ENCODE peak calls at places on chromosomes 6 and 20, in five cellular contexts. M is heart right ventricle, P is thoracic aorta, E is fibroblast of lung, J is Peyer's patch. R is an unnamed sample.

GRCh38 chr6:112786801-112787200 is 439.7 kb downstream of the RFPL4B start:
- DNase-seq in M (no peak), P (no peak), E (peak; percentile 41), J (no peak), R (no peak)

GRCh38 chr20:44026932-44027685 is 112.5 kb downstream of the TOX2 start:
- DNase-seq in M (no peak), P (no peak), E (no peak), J (no peak), R (no peak)

GRCh38 chr6:150202404-150202803 is 59.6 kb downstream of the PPP1R14C start:
- DNase-seq in M (no peak), P (no peak), E (peak; percentile 59), J (peak; percentile 75), R (no peak)

GRCh38 chr20:38863024-38863851 is 57.7 kb downstream of the PPP1R16B start:
- DNase-seq in M (no peak), P (no peak), E (no peak), J (no peak), R (no peak)

GRCh38 chr20:1001981-1002681 is at the start of gene RSPO4:
- DNase-seq in M (no peak), P (no peak), E (no peak), J (no peak), R (no peak)

GRCh38 chr6:81636930-81637568 is 115.4 kb downstream of the TENT5A start:
- DNase-seq in M (no peak), P (no peak), E (no peak), J (no peak), R (no peak)

GRCh38 chr20:10823585-10823984 is 149.8 kb upstream of the JAG1 start:
- DNase-seq in M (no peak), P (no peak), E (no peak), J (no peak), R (no peak)

GRCh38 chr6:37473364-37474095 is 26.2 kb downstream of the CCDC167 start:
- DNase-seq in M (peak; percentile 74), P (no peak), E (peak; percentile 54), J (no peak), R (peak; percentile 81)

GRCh38 chr6:169849396-169849795 is 98.0 kb downstream of the ERMARD start:
- DNase-seq in M (no peak), P (no peak), E (no peak), J (no peak), R (no peak)

GRCh38 chr6:112225691-112226090 is 28.7 kb downstream of the LAMA4 start:
- DNase-seq in M (no peak), P (no peak), E (no peak), J (no peak), R (no peak)

GRCh38 chr6:107435798-107436197 is 23.6 kb downstream of the PDSS2 start:
- DNase-seq in M (no peak), P (no peak), E (no peak), J (no peak), R (no peak)

GRCh38 chr6:80676386-80676785 is 569.9 kb downstream of the BCKDHB start:
- DNase-seq in M (no peak), P (no peak), E (peak; percentile 18), J (no peak), R (no peak)

GRCh38 chr6:15313367-15313766 is 67.5 kb downstream of the JARID2 start:
- DNase-seq in M (peak; percentile 48), P (no peak), E (no peak), J (no peak), R (peak; percentile 48)
- H3K27ac ChIP-seq in M (peak overlapping the region; percentile 6), P (no peak overlapping the region), E (no peak overlapping the region), J (no peak overlapping the region), R (peak overlapping the region; percentile 30)

GRCh38 chr20:17637413-17637780 is 44.6 kb downstream of the RRBP1 start:
- DNase-seq in M (no peak), P (no peak), E (no peak), J (no peak), R (no peak)
- H3K27ac ChIP-seq in M (no peak overlapping the region), P (no peak overlapping the region), E (peak overlapping the region; percentile 35), J (no peak overlapping the region), R (peak overlapping the region; percentile 63)

GRCh38 chr6:138492113-138492512 is 7.2 kb downstream of the NHSL1 start:
- DNase-seq in M (no peak), P (no peak), E (no peak), J (no peak), R (no peak)

GRCh38 chr6:138493413-138493812 is 5.9 kb downstream of the NHSL1 start:
- DNase-seq in M (no peak), P (no peak), E (peak; percentile 91), J (no peak), R (no peak)

GRCh38 chr6:138494312-138494711 is 5.0 kb downstream of the NHSL1 start:
- DNase-seq in M (no peak), P (no peak), E (no peak), J (no peak), R (no peak)

GRCh38 chr6:138491020-138491419 is 8.3 kb downstream of the NHSL1 start:
- DNase-seq in M (no peak), P (no peak), E (peak; percentile 25), J (no peak), R (no peak)

DNA sequence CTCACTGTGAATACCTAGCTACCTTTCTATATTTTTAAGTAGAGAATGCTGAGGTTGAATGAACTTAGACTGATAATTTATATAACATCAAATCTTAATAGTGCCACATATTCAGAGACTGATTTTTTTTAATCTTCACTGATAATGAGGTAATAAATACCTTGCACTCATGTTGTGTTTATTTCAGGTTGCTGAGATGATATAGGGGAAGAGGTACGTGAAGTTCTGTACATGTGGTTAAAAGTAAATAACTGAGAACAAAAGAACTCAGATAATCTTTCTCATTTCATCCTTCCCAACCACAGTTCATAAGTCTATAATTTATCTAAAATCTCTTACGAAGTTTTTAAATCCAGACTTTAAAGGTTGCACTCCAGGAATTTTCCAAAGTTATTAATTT is 6.4 kb downstream of the NHSL1 start:
- DNase-seq in M (no peak), P (no peak), E (no peak), J (no peak), R (no peak)
- H3K27ac ChIP-seq in M (no peak overlapping the region), P (no peak overlapping the region), E (no peak overlapping the region), J (no peak overlapping the region), R (peak overlapping the region; percentile 52)

DNA sequence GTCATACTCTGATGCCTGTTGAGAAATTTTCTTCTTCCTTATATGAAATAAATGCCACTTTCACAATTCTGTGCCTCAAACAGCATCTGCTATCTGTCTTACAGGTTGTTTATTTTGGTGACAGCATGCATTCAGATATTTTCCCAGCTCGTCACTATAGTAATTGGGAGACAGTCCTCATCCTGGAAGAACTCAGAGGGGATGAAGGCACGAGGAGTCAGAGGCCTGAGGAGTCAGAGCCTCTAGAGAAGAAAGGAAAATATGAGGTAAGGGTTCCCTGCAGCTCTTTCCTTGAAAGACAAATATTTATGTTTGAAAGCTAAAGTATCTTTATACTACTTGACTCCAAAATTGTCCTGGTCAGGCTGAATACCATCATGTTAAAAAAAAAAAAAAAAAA is 15.8 kb downstream of the TSPYL4 start:
- DNase-seq in M (no peak), P (no peak), E (no peak), J (no peak), R (no peak)
- H3K27ac ChIP-seq in M (no peak overlapping the region), P (no peak overlapping the region), E (no peak overlapping the region), J (no peak overlapping the region), R (no peak overlapping the region)

R was measured in left ventricle myocardium inferior.